ENCODE peak calls at places on chromosomes 12 and 14, in six cellular contexts. One of them, this sample, is unnamed.

GRCh38 chr14:102796661-102797190 is 19.5 kb downstream of the TRAF3 start:
- DNase-seq in SK-MEL-5: no peak
- DNase-seq in neuronal stem cell: no peak
- DNase-seq in activated T-cell treated with anti-CD3 and anti-CD28 coated beads, Interleukin-2, amount 50 U/mL, for 4 hours: no peak
- DNase-seq in RPMI7951: no peak
- DNase-seq in stimulated activated CD4-positive, alpha-beta T cell treated with anti-CD3 and anti-CD28 coated beads, TNF-alpha, amount 100 ng/mL, for 4 hours: no peak
- DNase-seq in this sample: no peak

GRCh38 chr12:38154096-38155019 is 162.2 kb upstream of the ALG10B start:
- DNase-seq in SK-MEL-5: no peak
- DNase-seq in neuronal stem cell: no peak
- DNase-seq in activated T-cell treated with anti-CD3 and anti-CD28 coated beads, Interleukin-2, amount 50 U/mL, for 4 hours: no peak
- DNase-seq in RPMI7951: no peak
- DNase-seq in stimulated activated CD4-positive, alpha-beta T cell treated with anti-CD3 and anti-CD28 coated beads, TNF-alpha, amount 100 ng/mL, for 4 hours: no peak
- DNase-seq in this sample: no peak

GRCh38 chr12:24021164-24021502 is 71.7 kb upstream of the SOX5 start:
- DNase-seq in SK-MEL-5: no peak
- DNase-seq in neuronal stem cell: no peak
- DNase-seq in activated T-cell treated with anti-CD3 and anti-CD28 coated beads, Interleukin-2, amount 50 U/mL, for 4 hours: no peak
- DNase-seq in RPMI7951: no peak
- DNase-seq in stimulated activated CD4-positive, alpha-beta T cell treated with anti-CD3 and anti-CD28 coated beads, TNF-alpha, amount 100 ng/mL, for 4 hours: no peak
- DNase-seq in this sample: no peak

GRCh38 chr12:48216785-48217184 is 13.7 kb upstream of the OR10AD1 start:
- DNase-seq in SK-MEL-5: no peak
- DNase-seq in neuronal stem cell: no peak
- DNase-seq in activated T-cell treated with anti-CD3 and anti-CD28 coated beads, Interleukin-2, amount 50 U/mL, for 4 hours: no peak
- DNase-seq in RPMI7951: no peak
- DNase-seq in stimulated activated CD4-positive, alpha-beta T cell treated with anti-CD3 and anti-CD28 coated beads, TNF-alpha, amount 100 ng/mL, for 4 hours: no peak
- DNase-seq in this sample: no peak

GRCh38 chr12:42504049-42504448 is 85.5 kb downstream of the PRICKLE1 start:
- DNase-seq in SK-MEL-5: no peak
- DNase-seq in neuronal stem cell: no peak
- DNase-seq in activated T-cell treated with anti-CD3 and anti-CD28 coated beads, Interleukin-2, amount 50 U/mL, for 4 hours: no peak
- DNase-seq in RPMI7951: peak; percentile 13
- DNase-seq in stimulated activated CD4-positive, alpha-beta T cell treated with anti-CD3 and anti-CD28 coated beads, TNF-alpha, amount 100 ng/mL, for 4 hours: no peak
- DNase-seq in this sample: no peak

GRCh38 chr12:121996945-121997612 is 24.6 kb upstream of the BCL7A start:
- DNase-seq in SK-MEL-5: no peak
- DNase-seq in neuronal stem cell: no peak
- DNase-seq in activated T-cell treated with anti-CD3 and anti-CD28 coated beads, Interleukin-2, amount 50 U/mL, for 4 hours: no peak
- DNase-seq in RPMI7951: no peak
- DNase-seq in stimulated activated CD4-positive, alpha-beta T cell treated with anti-CD3 and anti-CD28 coated beads, TNF-alpha, amount 100 ng/mL, for 4 hours: no peak
- DNase-seq in this sample: no peak

GRCh38 chr14:99273724-99274345 is 1.8 kb upstream of the BCL11B start:
- DNase-seq in SK-MEL-5: no peak
- DNase-seq in neuronal stem cell: no peak
- DNase-seq in activated T-cell treated with anti-CD3 and anti-CD28 coated beads, Interleukin-2, amount 50 U/mL, for 4 hours: no peak
- DNase-seq in RPMI7951: no peak
- DNase-seq in stimulated activated CD4-positive, alpha-beta T cell treated with anti-CD3 and anti-CD28 coated beads, TNF-alpha, amount 100 ng/mL, for 4 hours: no peak
- DNase-seq in this sample: no peak

GRCh38 chr12:128810182-128811127 is 13.3 kb downstream of the SLC15A4 start:
- DNase-seq in SK-MEL-5: no peak
- DNase-seq in neuronal stem cell: no peak
- DNase-seq in activated T-cell treated with anti-CD3 and anti-CD28 coated beads, Interleukin-2, amount 50 U/mL, for 4 hours: no peak
- DNase-seq in RPMI7951: no peak
- DNase-seq in stimulated activated CD4-positive, alpha-beta T cell treated with anti-CD3 and anti-CD28 coated beads, TNF-alpha, amount 100 ng/mL, for 4 hours: no peak
- DNase-seq in this sample: no peak

GRCh38 chr12:18261273-18261672 is at the start of gene PIK3C2G:
- DNase-seq in SK-MEL-5: no peak
- DNase-seq in neuronal stem cell: no peak
- DNase-seq in activated T-cell treated with anti-CD3 and anti-CD28 coated beads, Interleukin-2, amount 50 U/mL, for 4 hours: no peak
- DNase-seq in RPMI7951: no peak
- DNase-seq in stimulated activated CD4-positive, alpha-beta T cell treated with anti-CD3 and anti-CD28 coated beads, TNF-alpha, amount 100 ng/mL, for 4 hours: no peak
- DNase-seq in this sample: no peak

GRCh38 chr14:89452281-89452680 is 35.2 kb upstream of the FOXN3 start:
- DNase-seq in SK-MEL-5: no peak
- DNase-seq in neuronal stem cell: no peak
- DNase-seq in activated T-cell treated with anti-CD3 and anti-CD28 coated beads, Interleukin-2, amount 50 U/mL, for 4 hours: no peak
- DNase-seq in RPMI7951: no peak
- DNase-seq in stimulated activated CD4-positive, alpha-beta T cell treated with anti-CD3 and anti-CD28 coated beads, TNF-alpha, amount 100 ng/mL, for 4 hours: no peak
- DNase-seq in this sample: no peak

GRCh38 chr12:51820721-51821422 is 27.6 kb downstream of the FIGNL2 start:
- DNase-seq in SK-MEL-5: peak; percentile 78
- DNase-seq in neuronal stem cell: peak; percentile 82
- DNase-seq in activated T-cell treated with anti-CD3 and anti-CD28 coated beads, Interleukin-2, amount 50 U/mL, for 4 hours: peak; percentile 80
- DNase-seq in RPMI7951: peak; percentile 31
- DNase-seq in stimulated activated CD4-positive, alpha-beta T cell treated with anti-CD3 and anti-CD28 coated beads, TNF-alpha, amount 100 ng/mL, for 4 hours: peak; percentile 74
- DNase-seq in this sample: no peak

GRCh38 chr12:100672075-100672592 is 98.7 kb downstream of the GAS2L3 start:
- DNase-seq in SK-MEL-5: peak; percentile 79
- DNase-seq in neuronal stem cell: no peak
- DNase-seq in activated T-cell treated with anti-CD3 and anti-CD28 coated beads, Interleukin-2, amount 50 U/mL, for 4 hours: no peak
- DNase-seq in RPMI7951: no peak
- DNase-seq in stimulated activated CD4-positive, alpha-beta T cell treated with anti-CD3 and anti-CD28 coated beads, TNF-alpha, amount 100 ng/mL, for 4 hours: no peak
- DNase-seq in this sample: no peak

This sample was measured in A172.